ENCODE peak calls at places on chromosomes 5 and 9, in six cellular contexts. One of them, this sample, is unnamed. For H3K4me1, the result is how much of the 10 kb centered on the place peaks cover.

GRCh38 chr5:27125856-27126255 is 87.5 kb upstream of the CDH9 start:
- DNase-seq in ascending aorta: no peak
- DNase-seq in GM23248: peak
- DNase-seq in breast epithelium: no peak
- DNase-seq in psoas muscle: no peak
- DNase-seq in suprapubic skin: no peak
- DNase-seq in this sample: no peak

GRCh38 chr5:42993516-42994284 is 46.4 kb downstream of the ANXA2R start:
- DNase-seq in ascending aorta: peak
- DNase-seq in GM23248: peak
- DNase-seq in breast epithelium: no peak
- DNase-seq in psoas muscle: no peak
- DNase-seq in suprapubic skin: no peak
- DNase-seq in this sample: no peak

GRCh38 chr5:140497897-140498296 is 49.6 kb upstream of the EIF4EBP3 start:
- DNase-seq in ascending aorta: no peak
- DNase-seq in GM23248: peak
- DNase-seq in breast epithelium: no peak
- DNase-seq in psoas muscle: no peak
- DNase-seq in suprapubic skin: no peak
- DNase-seq in this sample: no peak

GRCh38 chr5:45274241-45274640 is 421.9 kb downstream of the HCN1 start:
- DNase-seq in ascending aorta: no peak
- DNase-seq in GM23248: no peak
- DNase-seq in breast epithelium: no peak
- DNase-seq in psoas muscle: no peak
- DNase-seq in suprapubic skin: no peak
- DNase-seq in this sample: no peak

GRCh38 chr5:81552844-81553569 is 159.1 kb upstream of the ACOT12 start:
- DNase-seq in ascending aorta: no peak
- DNase-seq in GM23248: no peak
- DNase-seq in breast epithelium: no peak
- DNase-seq in psoas muscle: no peak
- DNase-seq in suprapubic skin: no peak
- DNase-seq in this sample: no peak

GRCh38 chr9:37730256-37730655 is 23.3 kb upstream of the TRMT10B start:
- DNase-seq in ascending aorta: no peak
- DNase-seq in GM23248: peak
- DNase-seq in breast epithelium: no peak
- DNase-seq in psoas muscle: no peak
- DNase-seq in suprapubic skin: no peak
- DNase-seq in this sample: no peak

GRCh38 chr9:73157811-73158210 is 6.1 kb downstream of the ANXA1 start:
- DNase-seq in ascending aorta: no peak
- DNase-seq in GM23248: peak
- DNase-seq in breast epithelium: no peak
- DNase-seq in psoas muscle: no peak
- DNase-seq in suprapubic skin: no peak
- DNase-seq in this sample: no peak

GRCh38 chr5:125017796-125018195 is 271.4 kb upstream of the ZNF608 start:
- DNase-seq in ascending aorta: no peak
- DNase-seq in GM23248: no peak
- DNase-seq in breast epithelium: no peak
- DNase-seq in psoas muscle: no peak
- DNase-seq in suprapubic skin: no peak
- DNase-seq in this sample: no peak

GRCh38 chr5:1130218-1130946 is 18.5 kb upstream of the SLC12A7 start:
- DNase-seq in ascending aorta: no peak
- DNase-seq in GM23248: no peak
- DNase-seq in breast epithelium: peak
- DNase-seq in psoas muscle: no peak
- DNase-seq in suprapubic skin: no peak
- DNase-seq in this sample: peak

GRCh38 chr5:97888439-97888838 is 705.4 kb upstream of the RIOK2 start:
- DNase-seq in ascending aorta: no peak
- DNase-seq in GM23248: no peak
- DNase-seq in breast epithelium: no peak
- DNase-seq in psoas muscle: no peak
- DNase-seq in suprapubic skin: no peak
- DNase-seq in this sample: no peak

GRCh38 chr5:103358305-103358996 is 99.9 kb downstream of the MACIR start:
- DNase-seq in ascending aorta: no peak
- DNase-seq in GM23248: no peak
- DNase-seq in breast epithelium: no peak
- DNase-seq in psoas muscle: no peak
- DNase-seq in suprapubic skin: no peak
- DNase-seq in this sample: no peak

GRCh38 chr5:153559926-153560325 is 69.5 kb downstream of the GRIA1 start:
- DNase-seq in ascending aorta: peak
- DNase-seq in GM23248: no peak
- DNase-seq in breast epithelium: no peak
- DNase-seq in psoas muscle: no peak
- DNase-seq in suprapubic skin: no peak
- DNase-seq in this sample: no peak

GRCh38 chr9:136693490-136694162 is 6.4 kb upstream of the AGPAT2 start:
- DNase-seq in ascending aorta: no peak
- DNase-seq in GM23248: peak
- DNase-seq in breast epithelium: peak
- DNase-seq in psoas muscle: peak
- DNase-seq in suprapubic skin: no peak
- DNase-seq in this sample: peak

GRCh38 chr5:68641211-68641610 is 425.7 kb downstream of the PIK3R1 start:
- DNase-seq in ascending aorta: no peak
- DNase-seq in GM23248: no peak
- DNase-seq in breast epithelium: no peak
- DNase-seq in psoas muscle: no peak
- DNase-seq in suprapubic skin: no peak
- DNase-seq in this sample: no peak

GRCh38 chr9:125839322-125839721 is 92.1 kb downstream of the PBX3 start:
- DNase-seq in ascending aorta: no peak
- DNase-seq in GM23248: no peak
- DNase-seq in breast epithelium: no peak
- DNase-seq in psoas muscle: no peak
- DNase-seq in suprapubic skin: no peak
- DNase-seq in this sample: no peak

GRCh38 chr5:179192185-179192890 is 132.2 kb downstream of the ZNF354C start:
- DNase-seq in ascending aorta: no peak
- DNase-seq in GM23248: no peak
- DNase-seq in breast epithelium: no peak
- DNase-seq in psoas muscle: no peak
- DNase-seq in suprapubic skin: peak
- DNase-seq in this sample: no peak

GRCh38 chr9:132977626-132978450 is 656 bp upstream of the GFI1B start:
- DNase-seq in ascending aorta: no peak
- DNase-seq in GM23248: peak
- DNase-seq in breast epithelium: no peak
- DNase-seq in psoas muscle: peak
- DNase-seq in suprapubic skin: no peak
- DNase-seq in this sample: peak

GRCh38 chr5:131068893-131069643 is 96.0 kb downstream of the HINT1 start:
- DNase-seq in ascending aorta: no peak
- DNase-seq in GM23248: peak
- DNase-seq in breast epithelium: no peak
- DNase-seq in psoas muscle: no peak
- DNase-seq in suprapubic skin: no peak
- DNase-seq in this sample: no peak

GRCh38 chr9:36029765-36030528 is 6.8 kb upstream of the RECK start:
- DNase-seq in ascending aorta: no peak
- DNase-seq in GM23248: peak
- DNase-seq in breast epithelium: no peak
- DNase-seq in psoas muscle: no peak
- DNase-seq in suprapubic skin: no peak
- DNase-seq in this sample: no peak

GRCh38 chr9:134377976-134378375 is 51.7 kb downstream of the RXRA start:
- DNase-seq in ascending aorta: peak
- DNase-seq in GM23248: peak
- DNase-seq in breast epithelium: peak
- DNase-seq in psoas muscle: peak
- DNase-seq in suprapubic skin: peak
- DNase-seq in this sample: peak

GRCh38 chr9:134379774-134380431 is 53.6 kb downstream of the RXRA start:
- DNase-seq in ascending aorta: no peak
- DNase-seq in GM23248: no peak
- DNase-seq in breast epithelium: no peak
- DNase-seq in psoas muscle: peak
- DNase-seq in suprapubic skin: no peak
- DNase-seq in this sample: no peak

GRCh38 chr9:134381262-134381661 is 55.0 kb downstream of the RXRA start:
- DNase-seq in ascending aorta: no peak
- DNase-seq in GM23248: no peak
- DNase-seq in breast epithelium: no peak
- DNase-seq in psoas muscle: no peak
- DNase-seq in suprapubic skin: no peak
- DNase-seq in this sample: no peak

GRCh38 chr9:134377143-134377484 is 50.9 kb downstream of the RXRA start:
- DNase-seq in ascending aorta: no peak
- DNase-seq in GM23248: no peak
- DNase-seq in breast epithelium: no peak
- DNase-seq in psoas muscle: no peak
- DNase-seq in suprapubic skin: no peak
- DNase-seq in this sample: no peak

GRCh38 chr9:134378901-134379338 is 52.7 kb downstream of the RXRA start:
- DNase-seq in ascending aorta: no peak
- DNase-seq in GM23248: peak
- DNase-seq in breast epithelium: no peak
- DNase-seq in psoas muscle: peak
- DNase-seq in suprapubic skin: no peak
- DNase-seq in this sample: peak
- H3K4me1 ChIP-seq in ascending aorta: under half
- H3K4me1 ChIP-seq in GM23248: under half
- H3K4me1 ChIP-seq in breast epithelium: half or more
- H3K4me1 ChIP-seq in psoas muscle: half or more
- H3K4me1 ChIP-seq in suprapubic skin: half or more
- H3K4me1 ChIP-seq in this sample: half or more

GRCh38 chr5:136055612-136056302 is 27.0 kb downstream of the TGFBI start:
- DNase-seq in ascending aorta: no peak
- DNase-seq in GM23248: no peak
- DNase-seq in breast epithelium: no peak
- DNase-seq in psoas muscle: no peak
- DNase-seq in suprapubic skin: no peak
- DNase-seq in this sample: no peak

GRCh38 chr5:136052692-136053335 is 24.0 kb downstream of the TGFBI start:
- DNase-seq in ascending aorta: no peak
- DNase-seq in GM23248: no peak
- DNase-seq in breast epithelium: no peak
- DNase-seq in psoas muscle: no peak
- DNase-seq in suprapubic skin: peak
- DNase-seq in this sample: no peak

GRCh38 chr5:136056336-136056735 is 27.5 kb downstream of the TGFBI start:
- DNase-seq in ascending aorta: no peak
- DNase-seq in GM23248: no peak
- DNase-seq in breast epithelium: no peak
- DNase-seq in psoas muscle: no peak
- DNase-seq in suprapubic skin: no peak
- DNase-seq in this sample: no peak

GRCh38 chr5:136053336-136054121 is 24.7 kb downstream of the TGFBI start:
- DNase-seq in ascending aorta: peak
- DNase-seq in GM23248: peak
- DNase-seq in breast epithelium: no peak
- DNase-seq in psoas muscle: peak
- DNase-seq in suprapubic skin: peak
- DNase-seq in this sample: no peak

GRCh38 chr5:136054133-136054996 is 25.6 kb downstream of the TGFBI start:
- DNase-seq in ascending aorta: no peak
- DNase-seq in GM23248: peak
- DNase-seq in breast epithelium: no peak
- DNase-seq in psoas muscle: no peak
- DNase-seq in suprapubic skin: no peak
- DNase-seq in this sample: no peak
- H3K27ac ChIP-seq in ascending aorta: peak
- H3K27ac ChIP-seq in GM23248: peak
- H3K27ac ChIP-seq in breast epithelium: peak
- H3K27ac ChIP-seq in psoas muscle: peak
- H3K27ac ChIP-seq in suprapubic skin: peak
- H3K27ac ChIP-seq in this sample: no peak

GRCh38 chr5:150639317-150639738 is 1.1 kb upstream of the SYNPO start:
- DNase-seq in ascending aorta: no peak
- DNase-seq in GM23248: no peak
- DNase-seq in breast epithelium: no peak
- DNase-seq in psoas muscle: no peak
- DNase-seq in suprapubic skin: no peak
- DNase-seq in this sample: no peak

GRCh38 chr5:150640311-150641005 is at the start of gene SYNPO:
- DNase-seq in ascending aorta: peak
- DNase-seq in GM23248: peak
- DNase-seq in breast epithelium: no peak
- DNase-seq in psoas muscle: peak
- DNase-seq in suprapubic skin: no peak
- DNase-seq in this sample: peak

GRCh38 chr5:150641006-150641570 is 628 bp downstream of the SYNPO start:
- DNase-seq in ascending aorta: peak
- DNase-seq in GM23248: peak
- DNase-seq in breast epithelium: no peak
- DNase-seq in psoas muscle: peak
- DNase-seq in suprapubic skin: no peak
- DNase-seq in this sample: no peak

GRCh38 chr5:150638488-150639316 is 1.8 kb upstream of the SYNPO start:
- DNase-seq in ascending aorta: no peak
- DNase-seq in GM23248: no peak
- DNase-seq in breast epithelium: no peak
- DNase-seq in psoas muscle: no peak
- DNase-seq in suprapubic skin: no peak
- DNase-seq in this sample: peak

DNA sequence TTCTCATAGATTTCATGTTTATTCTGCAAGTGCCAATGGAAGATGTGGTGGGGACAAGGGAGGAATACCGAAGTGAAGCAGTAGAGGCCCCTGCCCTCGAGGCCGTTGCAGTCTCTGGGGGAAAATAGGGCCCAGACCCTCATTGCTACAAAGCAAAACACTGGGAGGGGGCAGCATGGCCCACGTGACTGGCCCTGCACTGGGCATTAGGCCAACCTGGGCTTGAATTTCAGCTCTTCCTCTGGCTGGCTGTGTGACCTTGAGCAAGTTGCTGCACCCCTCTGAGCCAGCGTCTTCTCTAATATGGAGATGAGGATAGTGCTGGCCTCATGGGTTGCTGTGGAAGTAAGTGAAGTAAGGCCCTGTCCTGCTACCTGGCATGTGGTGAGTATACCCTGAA is 709 bp upstream of the SYNPO start:
- DNase-seq in ascending aorta: no peak
- DNase-seq in GM23248: no peak
- DNase-seq in breast epithelium: no peak
- DNase-seq in psoas muscle: no peak
- DNase-seq in suprapubic skin: no peak
- DNase-seq in this sample: no peak
- H3K4me1 ChIP-seq in ascending aorta: half or more
- H3K4me1 ChIP-seq in GM23248: half or more
- H3K4me1 ChIP-seq in breast epithelium: under half
- H3K4me1 ChIP-seq in psoas muscle: half or more
- H3K4me1 ChIP-seq in suprapubic skin: half or more
- H3K4me1 ChIP-seq in this sample: half or more

DNA sequence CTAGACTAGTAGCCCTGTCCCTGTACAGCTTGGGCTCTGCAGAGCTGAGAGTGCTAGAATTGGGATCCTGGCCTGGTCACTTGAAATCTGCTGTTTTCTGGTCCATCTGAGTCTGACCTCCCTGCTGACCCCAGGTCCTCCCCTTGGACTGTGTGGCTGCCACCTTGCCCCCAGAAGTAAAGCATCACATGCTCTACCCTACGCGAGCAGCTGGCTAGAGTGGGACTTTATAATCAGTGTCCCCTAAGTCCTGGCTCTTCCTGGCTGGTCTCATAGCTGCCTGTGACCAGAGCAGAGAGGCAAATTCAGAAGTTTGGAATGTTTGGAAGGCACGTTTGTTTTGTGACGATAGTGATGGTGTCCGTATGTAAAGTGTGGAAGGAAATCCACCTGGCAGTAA is 81.0 kb downstream of the ARHGEF28 start:
- DNase-seq in ascending aorta: no peak
- DNase-seq in GM23248: no peak
- DNase-seq in breast epithelium: no peak
- DNase-seq in psoas muscle: no peak
- DNase-seq in suprapubic skin: no peak
- DNase-seq in this sample: no peak
- H3K27ac ChIP-seq in ascending aorta: peak
- H3K27ac ChIP-seq in GM23248: no peak
- H3K27ac ChIP-seq in breast epithelium: no peak
- H3K27ac ChIP-seq in psoas muscle: no peak
- H3K27ac ChIP-seq in suprapubic skin: no peak
- H3K27ac ChIP-seq in this sample: no peak